ENCODE peak calls at places on chromosomes 12 and 14, in four cellular contexts. E is hypothalamus, W is KBM-7, S is mesendoderm. F is an unnamed sample.

GRCh38 chr12:7032990-7033389 is 14.7 kb upstream of the LPCAT3 start:
- DNase-seq in E (no peak), W (no peak), S (no peak), F (no peak)

GRCh38 chr12:66144796-66145754 is 14.5 kb upstream of the LLPH start:
- DNase-seq in E (no peak), W (peak), S (peak), F (peak)

GRCh38 chr14:95039993-95040348 is 117.4 kb downstream of the DICER1 start:
- DNase-seq in E (no peak), W (no peak), S (no peak), F (no peak)

GRCh38 chr14:77023001-77023996 is 5.2 kb downstream of the IRF2BPL start:
- DNase-seq in E (no peak), W (no peak), S (peak), F (peak)

GRCh38 chr14:42806909-42807315 is 1200.2 kb downstream of the LRFN5 start:
- DNase-seq in E (no peak), W (no peak), S (no peak), F (peak)

GRCh38 chr12:95790912-95791849 is 617 bp upstream of the NTN4 start:
- DNase-seq in E (no peak), W (peak), S (peak), F (no peak)

GRCh38 chr12:108833757-108834472 is 23.5 kb downstream of the SSH1 start:
- DNase-seq in E (peak), W (no peak), S (no peak), F (no peak)

GRCh38 chr12:6843118-6843902 is 2.6 kb downstream of the GNB3 start:
- DNase-seq in E (no peak), W (no peak), S (peak), F (peak)

GRCh38 chr14:100375273-100375962 is 52.3 kb downstream of the SLC25A47 start:
- DNase-seq in E (no peak), W (peak), S (peak), F (peak)